ENCODE peak calls at places on chromosomes 11 and 22, in nine cellular contexts. W is testis, B is WERI-Rb-1, H is nephron progenitor cell, M is fibroblast of the aortic adventitia, X is HCT116, V is endothelial cell, U is AG09309, T is AG09319. C is an unnamed sample.

GRCh38 chr22:44393066-44393465 is 80.3 kb upstream of the SHISAL1 start:
- DNase-seq in T (no peak), B (peak; percentile 1), V (no peak), W (no peak), X (no peak), M (no peak), H (no peak), U (no peak), C (no peak)

GRCh38 chr11:46633291-46634217 is 16.2 kb downstream of the ATG13 start:
- DNase-seq in W (no peak), V (no peak), M (no peak), X (no peak), B (no peak), H (no peak), U (no peak), T (no peak), C (no peak)

GRCh38 chr11:64000026-64000739 is 13.9 kb downstream of the OTUB1 start:
- DNase-seq in V (peak; percentile 78), B (peak; percentile 54), U (peak; percentile 11), M (peak; percentile 68), X (no peak), W (peak; percentile 59), H (peak; percentile 79), T (peak; percentile 44), C (peak; percentile 66)

GRCh38 chr11:64853709-64854108 is 9.3 kb upstream of the CDC42BPG start:
- DNase-seq in V (no peak), H (no peak), W (no peak), M (no peak), B (no peak), X (no peak), T (no peak), U (no peak), C (no peak)

GRCh38 chr22:26606611-26607010 is 11.2 kb downstream of the CRYBB1 start:
- DNase-seq in V (no peak), B (no peak), X (no peak), U (no peak), H (no peak), W (no peak), T (no peak), M (peak; percentile 46), C (peak; percentile 49)

GRCh38 chr11:26187639-26188038 is 144.3 kb upstream of the ANO3 start:
- DNase-seq in B (no peak), W (no peak), T (peak; percentile 53), U (peak; percentile 45), M (peak; percentile 76), H (no peak), X (no peak), V (no peak), C (peak; percentile 88)

GRCh38 chr11:9633674-9634073 is 30.2 kb upstream of the SWAP70 start:
- DNase-seq in B (no peak), X (no peak), T (no peak), W (no peak), U (no peak), H (no peak), V (no peak), M (no peak), C (no peak)

GRCh38 chr11:40885257-40885947 is 574.0 kb downstream of the LRRC4C start:
- DNase-seq in T (no peak), H (no peak), B (no peak), M (no peak), X (no peak), W (no peak), U (no peak), V (no peak), C (no peak)

GRCh38 chr11:20276661-20277000 is 86.9 kb upstream of the HTATIP2 start:
- DNase-seq in X (no peak), V (no peak), H (no peak), M (no peak), T (no peak), B (no peak), U (no peak), W (no peak), C (no peak)

GRCh38 chr22:33330534-33330933 is 272.4 kb upstream of the SYN3 start:
- DNase-seq in W (no peak), H (no peak), T (no peak), U (no peak), M (no peak), B (no peak), X (no peak), V (no peak), C (no peak)

GRCh38 chr11:57480409-57481137 is 20.2 kb downstream of the RTN4RL2 start:
- DNase-seq in W (peak; percentile 55), U (no peak), B (peak; percentile 96), M (peak; percentile 42), T (no peak), X (no peak), V (peak; percentile 83), H (peak; percentile 82), C (no peak)

GRCh38 chr11:75815345-75815983 is 454 bp downstream of the UVRAG start:
- DNase-seq in H (peak; percentile 52), U (no peak), X (no peak), B (no peak), T (peak; percentile 3), M (peak; percentile 27), W (peak; percentile 40), V (peak; percentile 56), C (peak; percentile 28)

GRCh38 chr11:46210133-46210636 is 67.3 kb upstream of the CREB3L1 start:
- DNase-seq in U (peak; percentile 62), M (peak; percentile 78), W (no peak), V (no peak), T (peak; percentile 11), H (no peak), B (no peak), X (no peak), C (peak; percentile 75)

GRCh38 chr22:38868886-38869381 is 3.1 kb downstream of the CBX6 start:
- DNase-seq in X (peak; percentile 40), T (no peak), U (no peak), H (peak; percentile 93), W (peak; percentile 88), V (peak; percentile 93), B (peak; percentile 84), M (peak; percentile 61), C (peak; percentile 53)

GRCh38 chr11:130403301-130403804 is 25.1 kb downstream of the ADAMTS8 start:
- DNase-seq in X (no peak), U (peak; percentile 69), V (no peak), W (no peak), H (no peak), B (no peak), T (peak; percentile 66), M (peak; percentile 87), C (peak; percentile 90)

GRCh38 chr11:118358071-118358470 is 1.3 kb upstream of the UBE4A start:
- DNase-seq in V (no peak), U (no peak), H (no peak), B (no peak), T (peak; percentile 32), W (no peak), M (peak; percentile 18), X (no peak), C (peak; percentile 49)

GRCh38 chr11:118349475-118349874 is 5.3 kb downstream of the CD3G start:
- DNase-seq in V (no peak), W (no peak), U (no peak), B (no peak), X (no peak), H (no peak), T (no peak), M (no peak), C (no peak)

DNA sequence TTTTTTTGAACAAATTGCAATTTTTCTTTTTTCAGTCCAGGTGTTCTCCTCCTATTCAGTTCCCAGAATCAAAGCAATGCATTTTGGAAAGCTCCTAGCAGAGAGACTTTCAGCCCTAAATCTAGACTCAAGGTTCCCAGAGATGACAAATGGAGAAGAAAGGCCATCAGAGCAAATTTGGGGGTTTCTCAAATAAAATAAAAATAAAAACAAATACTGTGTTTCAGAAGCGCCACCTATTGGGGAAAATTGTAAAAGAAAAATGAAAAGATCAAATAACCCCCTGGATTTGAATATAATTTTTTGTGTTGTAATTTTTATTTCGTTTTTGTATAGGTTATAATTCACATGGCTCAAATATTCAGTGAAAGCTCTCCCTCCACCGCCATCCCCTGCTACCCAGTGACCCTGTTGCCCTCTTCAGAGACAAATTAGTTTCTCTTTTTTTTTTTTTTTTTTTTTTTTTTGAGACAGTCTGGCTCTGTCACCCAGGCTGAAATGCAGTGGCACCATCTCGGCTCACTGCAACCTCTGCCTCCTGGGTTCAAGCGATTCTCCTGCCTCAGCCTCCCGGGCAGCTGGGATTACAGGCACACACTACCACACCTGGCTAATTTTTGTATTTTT is 6.2 kb upstream of the UBE4A start:
- DNase-seq in V (no peak), B (no peak), X (no peak), M (peak; percentile 49), T (no peak), U (no peak), H (no peak), W (no peak), C (peak; percentile 16)
- TF ChIP-seq CTCF in V (peak; percentile 80), B (no peak), X (peak; percentile 45), M (peak; percentile 55), T (peak; percentile 53), U (peak; percentile 42), H (peak; percentile 55), W (peak; percentile 18), C (peak; percentile 64)

GRCh38 chr11:121451982-121452608 is at the start of gene SORL1:
- DNase-seq in H (peak; percentile 86), X (no peak), M (peak; percentile 22), V (peak; percentile 84), U (no peak), B (peak; percentile 84), W (peak; percentile 89), T (no peak), C (peak; percentile 36)
- TF ChIP-seq CTCF in H (peak; percentile 43), X (peak; percentile 65), M (peak; percentile 62), V (peak; percentile 60), U (peak; percentile 62), B (peak; percentile 82), W (peak; percentile 83), T (peak; percentile 54), C (peak; percentile 50)

DNA sequence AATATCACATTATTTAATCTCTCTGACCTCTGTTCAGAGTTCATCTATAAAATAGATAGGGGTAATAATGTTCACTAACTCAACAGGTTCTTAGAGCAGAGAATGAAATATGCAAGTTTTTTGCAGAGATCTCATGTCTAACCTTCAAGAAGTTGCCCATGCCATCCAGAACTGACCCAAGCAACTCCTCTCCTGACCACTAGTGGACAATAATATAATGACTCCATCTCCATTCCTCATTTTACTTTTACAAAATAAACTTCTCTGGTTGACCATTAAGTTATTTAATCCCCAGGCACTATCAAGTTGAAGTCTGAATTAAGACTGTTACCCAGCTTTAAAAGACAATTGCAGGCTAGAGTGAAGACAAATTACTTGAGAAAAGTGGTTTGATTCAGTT is 382.6 kb downstream of the KCNA4 start:
- DNase-seq in W (no peak), B (no peak), U (no peak), V (no peak), X (no peak), M (peak; percentile 4), H (no peak), T (no peak), C (peak; percentile 22)
- TF ChIP-seq CTCF in W (peak; percentile 21), B (peak; percentile 48), U (no peak), V (peak; percentile 49), X (peak; percentile 18), M (peak; percentile 27), H (no peak), T (no peak), C (peak; percentile 45)

DNA sequence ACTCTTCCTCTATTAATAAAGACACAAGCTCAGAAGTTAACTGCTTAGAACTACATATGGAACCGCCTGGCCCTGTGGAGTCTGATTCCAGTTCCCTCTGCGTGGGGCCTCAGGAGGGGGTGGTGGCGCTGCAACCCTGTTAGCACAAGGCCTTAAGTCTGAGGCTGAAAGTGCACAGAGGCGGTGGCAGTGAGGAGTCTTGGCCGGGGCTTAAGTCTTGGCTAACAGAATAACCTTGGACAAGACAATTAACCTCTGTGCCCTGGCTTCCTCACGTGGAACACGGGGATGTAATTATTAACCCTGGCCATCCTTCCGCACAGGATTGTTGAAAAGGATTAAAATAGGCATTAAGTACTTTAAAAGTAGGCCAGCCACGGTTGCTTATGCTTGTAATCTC is 191.5 kb downstream of the CEP164 start:
- DNase-seq in U (no peak), T (no peak), V (no peak), X (no peak), H (peak; percentile 39), W (peak; percentile 81), M (no peak), B (peak; percentile 87), C (no peak)
- TF ChIP-seq CTCF in U (no peak), T (no peak), V (no peak), X (no peak), H (no peak), W (no peak), M (no peak), B (peak; percentile 57), C (no peak)

C was measured in AG10803.